ENCODE peak calls at places on chromosomes 2 and 18, in four cellular contexts. D is uterus, J is A549, Z is ovary. Y is an unnamed sample.

GRCh38 chr2:102258025-102258385 is 53.4 kb upstream of the IL1RL1 start:
- DNase-seq in Z (no peak), D (no peak), J (no peak), Y (no peak)

GRCh38 chr2:210620456-210620855 is 64.1 kb downstream of the CPS1 start:
- DNase-seq in Z (no peak), D (no peak), J (no peak), Y (no peak)

GRCh38 chr18:1094408-1094807 is 189.7 kb downstream of the ADCYAP1 start:
- DNase-seq in J (no peak), D (no peak), Z (no peak), Y (no peak)

GRCh38 chr2:237315170-237315880 is 98.6 kb downstream of the COL6A3 start:
- DNase-seq in J (no peak), Z (peak), D (peak), Y (no peak)

GRCh38 chr18:49725809-49726514 is 87.4 kb downstream of the ACAA2 start:
- DNase-seq in J (peak), Z (peak), D (peak), Y (no peak)

GRCh38 chr2:132760971-132761370 is 91.0 kb upstream of the LYPD1 start:
- DNase-seq in D (no peak), J (no peak), Z (no peak), Y (no peak)

GRCh38 chr18:38747153-38747552 is 1181.6 kb upstream of the CELF4 start:
- DNase-seq in J (no peak), Z (no peak), D (no peak), Y (no peak)

GRCh38 chr2:46315103-46315890 is 18.1 kb downstream of the EPAS1 start:
- DNase-seq in J (peak), D (peak), Z (peak), Y (peak)

GRCh38 chr2:52639692-52640091 is 1127.9 kb upstream of the CHAC2 start:
- DNase-seq in J (no peak), Z (no peak), D (no peak), Y (no peak)

GRCh38 chr2:15990151-15991101 is 50.1 kb downstream of the MYCN start:
- DNase-seq in Z (no peak), J (no peak), D (no peak), Y (no peak)

GRCh38 chr18:54388203-54389142 is 30.8 kb downstream of the C18orf54 start:
- DNase-seq in J (peak), D (no peak), Z (no peak), Y (no peak)

GRCh38 chr2:39142012-39142346 is 21.1 kb upstream of the SOS1 start:
- DNase-seq in D (no peak), Z (no peak), J (no peak), Y (no peak)

GRCh38 chr2:69437751-69438154 is 518 bp upstream of the NFU1 start:
- DNase-seq in J (no peak), Z (peak), D (no peak), Y (peak)

GRCh38 chr2:101770672-101771071 is 73.2 kb downstream of the MAP4K4 start:
- DNase-seq in Z (no peak), D (no peak), J (peak), Y (no peak)

GRCh38 chr2:193409951-193410350 is 1215.2 kb upstream of the TMEFF2 start:
- DNase-seq in D (no peak), Z (no peak), J (no peak), Y (no peak)

GRCh38 chr2:219511547-219512325 is 2.5 kb upstream of the ASIC4 start:
- DNase-seq in D (no peak), J (no peak), Z (no peak), Y (no peak)

GRCh38 chr2:10005461-10005860 is 37.9 kb upstream of the KLF11 start:
- DNase-seq in Z (no peak), J (no peak), D (no peak), Y (no peak)

GRCh38 chr2:25587361-25587760 is 86.0 kb downstream of the DTNB start:
- DNase-seq in D (no peak), Z (no peak), J (no peak), Y (no peak)

GRCh38 chr2:9769171-9770005 is 73.9 kb upstream of the TAF1B start:
- DNase-seq in J (no peak), D (no peak), Z (no peak), Y (no peak)

GRCh38 chr2:45067859-45068642 is 58.8 kb upstream of the SIX2 start:
- DNase-seq in Z (no peak), J (no peak), D (no peak), Y (no peak)

GRCh38 chr2:55431982-55432627 is 12.4 kb upstream of the CCDC88A start:
- DNase-seq in J (peak), D (no peak), Z (no peak), Y (no peak)

GRCh38 chr18:78632111-78632541 is 347.5 kb upstream of the SALL3 start:
- DNase-seq in J (no peak), Z (no peak), D (no peak), Y (no peak)

GRCh38 chr2:157261199-157261782 is 3.8 kb downstream of the GALNT5 start:
- DNase-seq in J (peak), Z (no peak), D (no peak), Y (no peak)

GRCh38 chr2:33042226-33042625 is 95.5 kb downstream of the LTBP1 start:
- DNase-seq in J (no peak), Z (no peak), D (no peak), Y (no peak)

GRCh38 chr18:74731097-74731496 is 133.4 kb downstream of the ZNF407 start:
- DNase-seq in D (no peak), J (no peak), Z (no peak), Y (no peak)

GRCh38 chr18:58603365-58604067 is 25.4 kb downstream of the ALPK2 start:
- DNase-seq in Z (no peak), J (no peak), D (no peak), Y (no peak)

GRCh38 chr2:37798315-37799005 is 126.6 kb upstream of the RMDN2 start:
- DNase-seq in J (no peak), Z (no peak), D (no peak), Y (no peak)

GRCh38 chr2:203637819-203638167 is 68.6 kb upstream of the CD28 start:
- DNase-seq in J (no peak), D (no peak), Z (no peak), Y (no peak)

GRCh38 chr2:60439219-60439974 is 114.1 kb downstream of the BCL11A start:
- DNase-seq in Z (no peak), J (no peak), D (no peak), Y (no peak)

GRCh38 chr18:49149011-49149410 is 198.2 kb upstream of the SMAD7 start:
- DNase-seq in J (no peak), D (no peak), Z (no peak), Y (no peak)

GRCh38 chr18:11004294-11004693 is 145.1 kb downstream of the PIEZO2 start:
- DNase-seq in D (no peak), J (no peak), Z (no peak), Y (no peak)

GRCh38 chr18:9782073-9782857 is 74.2 kb downstream of the RAB31 start:
- DNase-seq in J (peak), Z (no peak), D (no peak), Y (no peak)

GRCh38 chr2:151786493-151786892 is 41.7 kb downstream of the ARL5A start:
- DNase-seq in Z (no peak), D (no peak), J (no peak), Y (no peak)

GRCh38 chr18:50792885-50793284 is 26.9 kb downstream of the MRO start:
- DNase-seq in D (no peak), Z (no peak), J (no peak), Y (no peak)

DNA sequence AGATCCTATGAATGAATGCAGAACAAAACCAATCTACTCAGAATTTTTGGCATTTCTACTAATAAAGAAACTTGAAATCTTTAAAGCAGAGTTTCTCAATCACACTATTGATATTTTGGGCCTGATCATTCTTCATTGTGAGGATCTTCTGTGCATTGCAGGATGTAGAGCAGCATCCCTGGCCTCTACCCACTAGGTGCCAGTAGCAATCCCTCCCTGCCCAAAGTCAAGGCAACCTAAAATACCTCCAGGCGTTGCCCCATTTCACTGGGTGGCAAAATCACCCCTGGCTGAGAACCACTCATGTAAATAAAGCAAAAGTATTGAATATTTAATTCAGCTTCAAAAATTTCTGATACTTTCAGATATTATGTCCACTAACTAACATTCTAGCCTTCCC is 213.0 kb downstream of the SP3 start:
- DNase-seq in D (no peak), Z (no peak), J (no peak), Y (no peak)
- TF ChIP-seq CTCF in D (no peak), Z (no peak), J (peak), Y (no peak)

GRCh38 chr2:144776766-144777165 is 256.8 kb upstream of the ZEB2 start:
- DNase-seq in J (no peak), Z (no peak), D (no peak), Y (no peak)

GRCh38 chr2:144785253-144785652 is 265.3 kb upstream of the ZEB2 start:
- DNase-seq in J (no peak), Z (no peak), D (no peak), Y (no peak)

GRCh38 chr2:144780983-144781382 is 261.1 kb upstream of the ZEB2 start:
- DNase-seq in Z (no peak), J (no peak), D (no peak), Y (no peak)
- TF ChIP-seq CTCF in Z (no peak), J (no peak), D (no peak), Y (no peak)

GRCh38 chr2:64609229-64609994 is 44.3 kb downstream of the SERTAD2 start:
- DNase-seq in D (peak), J (peak), Z (peak), Y (no peak)
- TF ChIP-seq CTCF in D (peak), J (peak), Z (peak), Y (no peak)

DNA sequence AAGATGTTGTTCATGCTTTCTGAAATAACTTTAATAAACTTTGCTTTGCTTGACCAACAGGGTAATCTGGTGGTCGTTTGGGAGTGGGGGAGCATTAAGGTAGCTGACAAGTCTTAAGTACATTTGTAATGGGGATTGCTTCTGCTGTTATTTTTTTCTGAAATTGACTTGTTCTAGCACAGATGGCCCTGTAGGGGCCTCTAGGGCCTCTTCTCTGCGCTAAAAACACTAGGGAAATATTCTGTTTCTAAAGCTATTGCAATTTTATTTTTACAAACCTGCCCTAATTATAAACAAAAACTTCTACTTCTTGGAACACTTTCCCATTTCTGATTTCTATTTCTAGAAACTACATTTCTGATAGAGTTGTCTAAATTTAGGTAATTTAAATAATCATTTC is 191.3 kb upstream of the KCNJ3 start:
- DNase-seq in Z (no peak), D (no peak), J (no peak), Y (no peak)
- TF ChIP-seq CTCF in Z (no peak), D (no peak), J (no peak), Y (no peak)

GRCh38 chr2:127373362-127374083 is 14.3 kb downstream of the MAP3K2 start:
- DNase-seq in D (no peak), Z (no peak), J (no peak), Y (no peak)

GRCh38 chr2:127376265-127376664 is 11.5 kb downstream of the MAP3K2 start:
- DNase-seq in J (no peak), D (no peak), Z (no peak), Y (no peak)

GRCh38 chr2:127365211-127365643 is 22.5 kb downstream of the MAP3K2 start:
- DNase-seq in D (no peak), Z (no peak), J (no peak), Y (no peak)

GRCh38 chr2:127370010-127370409 is 17.8 kb downstream of the MAP3K2 start:
- DNase-seq in D (no peak), Z (no peak), J (no peak), Y (no peak)

GRCh38 chr2:127371037-127371436 is 16.7 kb downstream of the MAP3K2 start:
- DNase-seq in D (no peak), Z (no peak), J (no peak), Y (no peak)
- TF ChIP-seq CTCF in D (no peak), Z (no peak), J (peak), Y (no peak)

GRCh38 chr2:231494669-231495068 is 30.4 kb upstream of the NCL start:
- DNase-seq in D (no peak), J (no peak), Z (no peak), Y (no peak)

GRCh38 chr2:231487197-231487596 is 22.9 kb upstream of the NCL start:
- DNase-seq in J (no peak), Z (no peak), D (no peak), Y (no peak)

GRCh38 chr2:231488331-231488730 is 24.0 kb upstream of the NCL start:
- DNase-seq in J (no peak), Z (no peak), D (no peak), Y (no peak)

GRCh38 chr2:231490801-231491200 is 26.5 kb upstream of the NCL start:
- DNase-seq in J (no peak), D (no peak), Z (no peak), Y (no peak)

GRCh38 chr2:231489990-231490389 is 25.7 kb upstream of the NCL start:
- DNase-seq in D (no peak), Z (no peak), J (no peak), Y (no peak)
- TF ChIP-seq CTCF in D (no peak), Z (no peak), J (peak), Y (no peak)